ENCODE peak calls at places on chromosomes 3 and 15, in four cellular contexts. P is upper lobe of right lung; S is mammary epithelial cell; T is CD4-positive, alpha-beta T cell. A is an unnamed sample.

GRCh38 chr3:32643354-32643753 is 41.6 kb upstream of the CNOT10 start:
- DNase-seq in T (no peak), S (no peak), P (no peak), A (no peak)

GRCh38 chr15:29337156-29337959 is 67.7 kb upstream of the NSMCE3 start:
- DNase-seq in T (no peak), P (no peak), S (no peak), A (no peak)

GRCh38 chr3:139710212-139710611 is 32.4 kb upstream of the NMNAT3 start:
- DNase-seq in P (no peak), T (no peak), S (no peak), A (no peak)

GRCh38 chr3:142633073-142633472 is 36.9 kb downstream of the PLS1 start:
- DNase-seq in S (no peak), P (no peak), T (no peak), A (no peak)

GRCh38 chr3:13087320-13087985 is 14.2 kb upstream of the IQSEC1 start:
- DNase-seq in P (no peak), S (no peak), T (no peak), A (no peak)

GRCh38 chr3:4835616-4836043 is 143.6 kb upstream of the BHLHE40 start:
- DNase-seq in P (no peak), T (no peak), S (peak), A (no peak)

GRCh38 chr3:184325269-184325668 is 10.9 kb downstream of the EIF4G1 start:
- DNase-seq in S (no peak), T (no peak), P (no peak), A (no peak)

GRCh38 chr15:74620636-74621545 is 5.3 kb downstream of the CLK3 start:
- DNase-seq in T (peak), S (peak), P (peak), A (no peak)

GRCh38 chr15:97672586-97672985 is 287.9 kb upstream of the ARRDC4 start:
- DNase-seq in P (no peak), S (no peak), T (no peak), A (no peak)

GRCh38 chr3:139358857-139359562 is 15.2 kb downstream of the MRPS22 start:
- DNase-seq in T (no peak), S (no peak), P (no peak), A (no peak)

GRCh38 chr3:171309906-171310359 is 150.3 kb downstream of the TNIK start:
- DNase-seq in P (no peak), T (no peak), S (peak), A (no peak)

GRCh38 chr15:50906954-50907865 is 1.3 kb upstream of the AP4E1 start:
- DNase-seq in S (peak), T (peak), P (no peak), A (no peak)

GRCh38 chr3:166123576-166123975 is 286.4 kb upstream of the BCHE start:
- DNase-seq in S (peak), T (no peak), P (no peak), A (no peak)

GRCh38 chr3:110968076-110968475 is 103.5 kb upstream of the NECTIN3 start:
- DNase-seq in S (no peak), P (no peak), T (no peak), A (no peak)

GRCh38 chr3:165159760-165160421 is 36.3 kb downstream of the SLITRK3 start:
- DNase-seq in T (no peak), P (no peak), S (no peak), A (no peak)

DNA sequence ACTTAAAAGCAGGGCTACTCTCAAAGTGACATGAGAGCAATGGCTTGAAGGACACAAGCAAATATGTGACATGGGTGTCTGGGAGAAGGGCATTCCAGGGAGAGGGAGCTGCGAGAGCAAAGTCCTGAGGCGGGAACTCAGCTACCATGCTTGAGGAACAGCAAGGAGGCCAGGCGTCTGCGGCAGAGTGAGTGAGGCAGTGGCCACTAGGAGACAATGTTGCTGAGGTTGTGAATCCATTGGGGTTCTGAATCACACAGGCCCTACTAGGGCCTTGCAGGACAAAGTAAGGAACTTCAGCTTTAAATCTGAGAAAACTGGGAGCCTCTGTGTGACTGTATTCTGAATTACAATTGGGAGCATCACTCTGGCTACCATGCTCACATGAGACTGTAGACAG is 94.1 kb upstream of the PRICKLE2 start:
- DNase-seq in S (no peak), P (no peak), T (no peak), A (no peak)
- TF ChIP-seq CTCF in S (peak), P (no peak), T (no peak), A (no peak)

DNA sequence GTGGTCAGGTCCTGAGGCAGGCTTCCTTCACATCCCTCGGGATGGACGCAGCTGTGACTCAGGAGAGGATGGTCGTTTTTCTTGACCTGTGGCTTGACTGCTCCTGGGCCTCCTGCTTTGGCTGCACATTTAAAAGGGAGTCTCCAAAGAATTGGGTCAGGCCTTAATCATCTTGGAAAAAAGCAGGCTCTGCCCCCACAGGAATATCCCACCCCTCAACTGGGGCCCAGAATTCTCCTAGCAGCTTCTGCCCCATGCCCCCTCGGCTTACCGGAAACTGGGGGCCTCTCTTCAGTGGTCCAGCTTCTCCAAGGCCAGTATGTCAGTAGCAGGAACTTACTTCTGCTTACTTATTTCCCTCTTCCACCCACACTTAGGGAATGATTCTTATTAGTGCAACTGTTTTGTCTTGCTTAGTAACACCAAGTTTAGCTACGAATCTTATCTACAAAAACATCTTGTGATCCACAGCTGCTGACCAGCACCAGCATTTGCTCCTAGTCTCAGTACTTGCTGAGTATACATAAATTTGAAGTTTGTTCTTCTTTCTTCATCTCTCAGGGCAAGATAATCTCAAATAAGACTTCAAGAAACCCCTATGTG is 35.7 kb downstream of the ATG7 start:
- DNase-seq in S (no peak), T (no peak), P (no peak), A (no peak)
- H3K27ac ChIP-seq in S (no peak), T (no peak), P (peak), A (no peak)

DNA sequence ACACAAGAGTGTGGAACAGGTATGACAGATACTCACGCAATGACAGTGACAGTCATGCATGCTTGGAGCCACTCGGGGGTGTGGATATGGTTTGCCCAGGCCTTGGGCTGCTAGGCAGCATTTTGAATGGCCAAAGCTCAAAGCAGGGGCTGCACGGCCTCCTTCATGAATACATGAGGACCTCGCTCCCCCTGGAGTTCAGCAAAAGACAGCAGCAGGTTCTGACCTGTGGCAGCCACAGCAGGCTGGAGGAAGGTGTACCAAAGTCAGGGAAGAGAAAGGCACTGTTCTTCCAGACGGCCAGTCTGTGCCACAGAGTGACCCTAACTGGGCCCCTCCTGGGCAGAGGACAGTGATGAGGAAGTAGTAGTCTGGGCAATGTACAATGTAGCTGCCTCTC is 88.2 kb upstream of the C2CD4B start:
- DNase-seq in S (no peak), T (no peak), P (no peak), A (peak)
- TF ChIP-seq CTCF in S (no peak), T (no peak), P (no peak), A (no peak)

GRCh38 chr3:38579551-38580449 is 69.7 kb downstream of the SCN5A start:
- DNase-seq in T (no peak), S (no peak), P (peak), A (peak)

GRCh38 chr3:38579146-38579545 is 70.3 kb downstream of the SCN5A start:
- DNase-seq in P (peak), S (peak), T (no peak), A (peak)

GRCh38 chr3:38578081-38578475 is 71.4 kb downstream of the SCN5A start:
- DNase-seq in S (no peak), P (no peak), T (no peak), A (peak)

GRCh38 chr3:38577089-38578080 is 72.1 kb downstream of the SCN5A start:
- DNase-seq in T (no peak), S (no peak), P (peak), A (peak)

DNA sequence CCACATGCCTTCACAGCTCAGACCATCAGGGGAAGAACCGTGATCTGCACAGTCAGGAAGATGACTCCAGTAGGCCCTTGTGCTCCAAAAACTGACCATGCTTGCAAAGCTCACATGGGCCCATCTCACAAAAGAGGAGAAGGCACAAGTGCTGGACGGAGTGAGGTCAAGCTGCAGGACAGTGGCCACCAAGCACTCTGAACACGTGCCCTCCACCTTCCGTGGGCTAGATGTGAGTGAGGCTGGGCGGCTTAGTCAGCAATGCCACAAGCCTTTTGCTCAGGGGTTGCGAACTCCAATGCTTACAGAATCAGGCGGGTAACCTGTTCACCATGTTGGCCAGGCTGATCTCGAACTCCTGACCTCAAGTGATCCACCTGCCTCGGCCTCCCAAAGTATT is 70.9 kb downstream of the SCN5A start:
- DNase-seq in S (no peak), P (no peak), T (no peak), A (peak)
- H3K27ac ChIP-seq in S (no peak), P (no peak), T (no peak), A (no peak)

GRCh38 chr15:57767526-57767925 is 61.0 kb downstream of the POLR2M start:
- DNase-seq in T (no peak), S (no peak), P (no peak), A (no peak)

GRCh38 chr15:57761562-57761961 is 55.0 kb downstream of the POLR2M start:
- DNase-seq in P (no peak), S (peak), T (no peak), A (no peak)

GRCh38 chr15:57758556-57758955 is 52.0 kb downstream of the POLR2M start:
- DNase-seq in T (no peak), P (no peak), S (no peak), A (no peak)

DNA sequence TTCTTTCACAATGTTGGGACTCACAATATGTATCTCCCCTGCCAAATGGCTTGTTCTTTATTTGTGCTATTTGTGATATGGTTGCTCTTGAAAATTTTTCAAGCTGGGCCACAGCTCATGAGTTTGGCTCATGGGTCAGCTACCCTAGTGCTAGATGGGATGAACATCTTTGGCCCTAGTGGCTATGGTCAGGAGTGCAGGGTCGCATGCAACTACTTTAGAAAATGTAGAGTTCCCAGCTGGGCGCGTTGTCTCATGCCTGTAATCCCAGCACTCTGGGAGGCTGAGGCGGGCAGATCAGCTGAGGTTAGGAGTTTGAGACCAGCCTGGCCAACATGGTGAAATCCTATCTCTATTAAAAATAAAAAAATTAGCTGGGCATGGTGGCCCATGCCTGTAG is 55.8 kb downstream of the POLR2M start:
- DNase-seq in P (no peak), S (no peak), T (no peak), A (no peak)
- TF ChIP-seq CTCF in P (no peak), S (no peak), T (no peak), A (no peak)